ENCODE peak calls at places on chromosomes 5 and 9, in ten cellular contexts. Z is prostate gland, B is SK-N-SH, V is K562, X is spleen, E is GM12878, S is sigmoid colon, P is breast epithelium, W is H1, K is esophagus muscularis mucosa. O is an unnamed sample.

GRCh38 chr5:17185776-17186175 is 31.7 kb upstream of the BASP1 start:
- DNase-seq in K (no peak), X (no peak), E (no peak), P (peak; percentile 53), W (no peak), S (peak; percentile 83), V (no peak), B (no peak), Z (no peak), O (peak; percentile 27)

GRCh38 chr5:26894719-26895263 is 143.6 kb downstream of the CDH9 start:
- DNase-seq in W (no peak), K (no peak), V (no peak), P (no peak), Z (no peak), B (no peak), E (no peak), X (no peak), S (no peak), O (no peak)

GRCh38 chr9:14066815-14067214 is 247.1 kb downstream of the NFIB start:
- DNase-seq in K (no peak), S (no peak), W (no peak), E (no peak), B (no peak), Z (no peak), V (no peak), P (no peak), X (no peak), O (no peak)

GRCh38 chr5:157857821-157858526 is 971 bp downstream of the CLINT1 start:
- DNase-seq in X (no peak), S (no peak), E (no peak), K (peak; percentile 85), Z (no peak), W (no peak), P (no peak), V (peak; percentile 14), B (no peak), O (no peak)

GRCh38 chr5:105817416-105817815 is 1853.3 kb downstream of the EFNA5 start:
- DNase-seq in B (no peak), P (no peak), V (no peak), Z (no peak), K (no peak), S (no peak), E (no peak), X (no peak), W (no peak), O (no peak)

GRCh38 chr9:113570749-113571711 is 107.5 kb downstream of the RGS3 start:
- DNase-seq in Z (no peak), X (no peak), E (no peak), V (no peak), B (no peak), S (peak; percentile 33), K (no peak), P (no peak), W (no peak), O (peak; percentile 6)

GRCh38 chr9:117681827-117682226 is 22.4 kb upstream of the TLR4 start:
- DNase-seq in X (no peak), Z (no peak), P (no peak), B (no peak), W (no peak), V (no peak), E (no peak), S (no peak), K (no peak), O (no peak)

GRCh38 chr9:92790542-92791527 is 26.2 kb upstream of the BICD2 start:
- DNase-seq in V (peak; percentile 83), S (peak; percentile 81), K (peak; percentile 26), W (peak; percentile 87), Z (peak; percentile 77), P (peak; percentile 73), E (peak; percentile 49), X (no peak), B (peak; percentile 82), O (peak; percentile 85)

GRCh38 chr5:140222416-140222815 is 47.4 kb downstream of the CYSTM1 start:
- DNase-seq in Z (no peak), W (no peak), K (no peak), V (no peak), X (no peak), B (no peak), P (no peak), S (no peak), E (no peak), O (no peak)

GRCh38 chr9:26807161-26807560 is 85.4 kb downstream of the CAAP1 start:
- DNase-seq in S (no peak), B (no peak), W (no peak), P (no peak), K (no peak), V (no peak), X (no peak), E (no peak), Z (no peak), O (no peak)

GRCh38 chr9:129414377-129415021 is 206.4 kb downstream of the C9orf50 start:
- DNase-seq in W (no peak), P (peak; percentile 49), K (no peak), X (peak; percentile 87), S (peak; percentile 82), B (no peak), Z (no peak), V (peak; percentile 51), E (no peak), O (peak; percentile 45)

GRCh38 chr5:149549461-149550266 is 1.6 kb downstream of the CSNK1A1 start:
- DNase-seq in B (peak; percentile 46), P (no peak), W (no peak), K (no peak), S (no peak), E (peak; percentile 32), X (no peak), V (peak; percentile 58), Z (no peak), O (peak; percentile 58)
- TF ChIP-seq POLR2AphosphoS5 in B (no peak), P (no peak), W (peak; percentile 77), K (peak; percentile 11), S (no peak), E (no peak), X (no peak), V (peak; percentile 17), Z (peak; percentile 16), O (no peak)

DNA sequence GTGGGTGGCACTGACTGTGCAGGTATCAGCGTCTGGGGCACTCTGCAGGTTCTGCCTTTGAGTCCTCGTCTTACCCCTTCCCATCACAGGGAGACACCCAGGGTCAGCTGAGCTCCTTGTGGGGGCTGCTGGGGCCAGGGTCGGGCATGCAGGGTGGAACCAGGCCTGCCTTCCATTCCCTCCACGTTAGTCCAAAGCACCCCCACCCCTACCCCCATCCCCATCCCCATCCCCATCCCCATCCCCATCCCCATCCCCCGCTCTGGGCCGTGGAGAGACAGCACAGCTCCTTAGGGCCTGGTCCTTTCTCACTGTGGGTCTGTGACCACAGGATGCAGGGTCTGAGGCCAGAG is 1.6 kb upstream of the PITX1 start:
- DNase-seq in K (no peak), S (no peak), E (no peak), P (no peak), W (no peak), B (no peak), Z (no peak), V (no peak), X (no peak), O (no peak)
- H3K4me3 ChIP-seq in K (no peak overlapping the region), S (no peak overlapping the region), E (no peak overlapping the region), P (no peak overlapping the region), W (no peak overlapping the region), B (no peak overlapping the region), Z (no peak overlapping the region), V (no peak overlapping the region), X (no peak overlapping the region), O (no peak overlapping the region)

GRCh38 chr9:112175796-112176315 is 759 bp upstream of the SUSD1 start:
- DNase-seq in V (peak; percentile 33), Z (no peak), K (no peak), E (no peak), W (peak; percentile 47), B (no peak), P (no peak), S (no peak), X (no peak), O (no peak)

GRCh38 chr9:112176410-112177010 is 1.4 kb upstream of the SUSD1 start:
- DNase-seq in V (no peak), E (no peak), P (no peak), S (no peak), Z (no peak), X (no peak), K (no peak), B (no peak), W (no peak), O (peak; percentile 42)

GRCh38 chr9:112173489-112174222 is 1.4 kb downstream of the SUSD1 start:
- DNase-seq in E (no peak), B (no peak), P (no peak), S (no peak), K (no peak), W (no peak), X (no peak), V (peak; percentile 37), Z (no peak), O (peak; percentile 42)

GRCh38 chr9:112174965-112175795 is at the start of gene SUSD1:
- DNase-seq in Z (no peak), P (no peak), K (no peak), B (peak; percentile 88), E (no peak), S (no peak), W (peak; percentile 70), X (peak; percentile 90), V (peak; percentile 83), O (peak; percentile 51)

GRCh38 chr9:112174223-112174964 is 703 bp downstream of the SUSD1 start:
- DNase-seq in E (peak; percentile 30), K (no peak), B (peak; percentile 92), P (no peak), W (no peak), Z (peak; percentile 17), X (peak; percentile 95), V (peak; percentile 86), S (no peak), O (peak; percentile 87)
- TF ChIP-seq POLR2AphosphoS5 in E (no peak), K (no peak), B (no peak), P (no peak), W (no peak), Z (no peak), X (peak; percentile 69), V (peak; percentile 31), S (no peak), O (no peak)

GRCh38 chr5:93279292-93279974 is 301.6 kb downstream of the NR2F1-AS1 start:
- DNase-seq in B (peak; percentile 71), X (no peak), E (no peak), W (no peak), V (no peak), P (no peak), S (no peak), K (no peak), Z (no peak), O (no peak)

GRCh38 chr5:93274291-93274690 is 306.7 kb downstream of the NR2F1-AS1 start:
- DNase-seq in Z (no peak), P (no peak), S (no peak), B (no peak), V (no peak), W (no peak), E (no peak), K (no peak), X (no peak), O (no peak)

GRCh38 chr5:93275376-93275775 is 305.6 kb downstream of the NR2F1-AS1 start:
- DNase-seq in Z (no peak), B (no peak), S (no peak), E (no peak), P (no peak), V (no peak), X (no peak), K (no peak), W (no peak), O (no peak)

GRCh38 chr5:93278876-93279275 is 302.1 kb downstream of the NR2F1-AS1 start:
- DNase-seq in E (no peak), W (no peak), K (no peak), X (no peak), P (no peak), B (no peak), S (no peak), V (no peak), Z (no peak), O (no peak)

GRCh38 chr5:93277001-93277400 is 304.0 kb downstream of the NR2F1-AS1 start:
- DNase-seq in X (no peak), K (no peak), Z (no peak), S (no peak), E (no peak), W (no peak), P (no peak), B (no peak), V (no peak), O (no peak)
- H3K4me3 ChIP-seq in X (no peak overlapping the region), K (no peak overlapping the region), Z (no peak overlapping the region), S (no peak overlapping the region), E (no peak overlapping the region), W (no peak overlapping the region), P (no peak overlapping the region), B (no peak overlapping the region), V (no peak overlapping the region), O (no peak overlapping the region)